ENCODE peak calls at places on chromosomes 13 and 19, in four cellular contexts. M is astrocyte, T is neural progenitor cell, G is colonic mucosa. N is an unnamed sample.
A peak's percentile ranks its signal among the peaks of the same experiment; 100 is the strongest.

GRCh38 chr13:71517004-71517403 is 350.0 kb downstream of the DACH1 start:
- DNase-seq in M (no peak), G (peak; percentile 32), T (no peak), N (no peak)

GRCh38 chr13:24083141-24083540 is 77.4 kb upstream of the SPATA13 start:
- DNase-seq in M (no peak), T (no peak), G (no peak), N (no peak)

GRCh38 chr13:21176982-21177284 is 475 bp downstream of the MRPL57 start:
- DNase-seq in T (no peak), G (no peak), M (no peak), N (no peak)

GRCh38 chr19:33438016-33438671 is 64.6 kb downstream of the CEBPG start:
- DNase-seq in M (peak; percentile 13), T (no peak), G (no peak), N (no peak)

GRCh38 chr13:22091222-22091970 is 420.5 kb downstream of the FGF9 start:
- DNase-seq in G (no peak), T (no peak), M (no peak), N (no peak)

GRCh38 chr19:7953060-7953459 is 9.6 kb upstream of the TIMM44 start:
- DNase-seq in M (peak; percentile 16), T (no peak), G (no peak), N (peak; percentile 17)

GRCh38 chr13:90414691-90415596 is 932.5 kb upstream of the MIR17HG start:
- DNase-seq in T (no peak), M (peak; percentile 80), G (no peak), N (peak; percentile 77)

GRCh38 chr13:44417876-44418275 is 44.3 kb downstream of the SERP2 start:
- DNase-seq in G (no peak), M (no peak), T (no peak), N (no peak)

GRCh38 chr19:55486043-55486970 is 1.3 kb downstream of the NAT14 start:
- DNase-seq in M (no peak), G (no peak), T (no peak), N (no peak)

GRCh38 chr19:32642771-32643170 is 32.2 kb downstream of the ANKRD27 start:
- DNase-seq in G (no peak), M (no peak), T (no peak), N (no peak)

GRCh38 chr19:46076951-46077814 is 36.4 kb upstream of the IGFL4 start:
- DNase-seq in G (peak; percentile 68), T (peak; percentile 94), M (peak; percentile 62), N (peak; percentile 88)

GRCh38 chr13:80313668-80314278 is 27.2 kb downstream of the SPRY2 start:
- DNase-seq in T (no peak), G (no peak), M (no peak), N (no peak)

GRCh38 chr13:95099541-95099940 is 201.7 kb downstream of the ABCC4 start:
- DNase-seq in T (no peak), G (no peak), M (peak; percentile 73), N (no peak)

GRCh38 chr19:31351212-31352193 is 2.3 kb upstream of the TSHZ3 start:
- DNase-seq in M (peak; percentile 60), G (no peak), T (peak; percentile 68), N (peak; percentile 77)

DNA sequence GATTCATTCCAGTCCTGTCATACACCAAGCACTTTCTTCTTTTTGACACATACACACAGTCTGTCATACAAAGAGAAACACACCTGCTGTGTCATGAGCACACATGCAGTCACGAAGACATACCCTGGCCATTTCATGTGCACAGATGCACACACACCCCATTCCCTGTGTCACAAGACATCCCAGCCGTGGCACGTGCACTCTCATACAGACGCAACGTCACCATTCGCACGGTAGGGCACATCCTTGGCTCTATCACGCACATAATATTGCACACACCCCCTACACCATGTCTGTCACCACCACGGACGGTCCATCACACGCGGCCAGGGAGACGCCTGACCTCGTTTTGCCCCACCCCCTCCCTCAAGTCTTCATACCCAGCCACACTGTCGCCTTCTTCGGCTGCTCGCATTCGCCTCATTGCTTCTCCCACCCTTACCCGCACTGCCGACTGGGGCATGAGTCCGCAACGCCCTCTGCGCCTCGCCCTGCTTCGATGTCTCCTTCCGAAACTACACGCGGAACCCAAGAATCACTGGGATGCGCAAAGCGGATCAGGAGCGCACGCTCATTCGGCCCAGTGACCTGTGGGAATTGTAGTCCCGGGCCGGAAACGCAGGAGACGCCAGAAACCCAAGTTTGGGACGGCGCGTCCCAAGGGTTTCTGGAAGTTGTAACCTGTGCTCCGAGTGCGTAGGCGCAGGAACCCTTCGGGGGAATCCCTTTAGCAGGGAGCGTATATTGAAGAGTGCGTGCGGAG is 6.8 kb upstream of the ZNF283 start:
- DNase-seq in T (no peak), M (peak; percentile 35), G (peak; percentile 41), N (peak; percentile 55)
- H3K9ac ChIP-seq in T (no peak overlapping the region), M (no peak overlapping the region), G (no peak overlapping the region), N (peak overlapping the region; percentile 10)

GRCh38 chr19:49339364-49340068 is 4.3 kb downstream of the CD37 start:
- DNase-seq in G (peak; percentile 86), T (peak; percentile 97), M (peak; percentile 84), N (peak; percentile 33)

GRCh38 chr19:49337267-49338022 is 2.2 kb downstream of the CD37 start:
- DNase-seq in M (no peak), G (no peak), T (no peak), N (no peak)

GRCh38 chr19:49338691-49339363 is 3.6 kb downstream of the CD37 start:
- DNase-seq in G (peak; percentile 96), M (peak; percentile 16), T (peak; percentile 98), N (peak; percentile 14)

GRCh38 chr19:49336482-49337266 is 1.5 kb downstream of the CD37 start:
- DNase-seq in G (no peak), T (no peak), M (no peak), N (no peak)

DNA sequence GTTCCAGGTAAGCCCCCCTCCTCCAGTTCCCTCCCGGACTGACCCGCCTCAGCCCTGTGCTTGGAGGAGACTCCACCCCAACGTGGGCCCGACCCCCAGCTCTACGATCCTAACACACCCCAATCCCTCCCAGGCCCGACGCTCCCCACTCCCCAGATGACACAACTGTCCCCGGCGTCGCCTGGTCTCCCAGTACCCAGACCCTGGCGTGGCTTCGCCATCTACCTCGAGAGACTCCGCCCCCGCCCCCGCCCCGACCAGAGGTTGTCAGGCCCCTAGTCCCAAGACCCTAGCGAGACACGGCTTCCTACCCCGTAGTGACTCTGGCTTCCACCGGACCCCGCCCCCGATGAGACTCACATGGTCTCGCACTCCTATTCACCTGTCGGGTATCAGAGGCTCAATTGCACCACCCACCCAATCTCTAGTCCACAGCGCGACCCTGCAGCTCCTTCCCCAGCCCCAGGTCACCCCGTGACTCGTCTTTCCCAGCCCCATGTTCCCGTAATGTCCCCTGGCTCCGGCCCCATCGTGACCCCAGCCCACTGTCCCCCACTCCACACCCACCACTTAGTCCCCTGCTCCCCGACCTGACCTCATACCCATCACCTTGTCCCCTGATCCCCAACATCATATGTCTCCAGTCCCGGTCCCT is 2.9 kb downstream of the CD37 start:
- DNase-seq in T (peak; percentile 64), M (no peak), G (no peak), N (no peak)
- H3K4me3 ChIP-seq in T (peak overlapping the region; percentile 39), M (no peak overlapping the region), G (no peak overlapping the region), N (no peak overlapping the region)

DNA sequence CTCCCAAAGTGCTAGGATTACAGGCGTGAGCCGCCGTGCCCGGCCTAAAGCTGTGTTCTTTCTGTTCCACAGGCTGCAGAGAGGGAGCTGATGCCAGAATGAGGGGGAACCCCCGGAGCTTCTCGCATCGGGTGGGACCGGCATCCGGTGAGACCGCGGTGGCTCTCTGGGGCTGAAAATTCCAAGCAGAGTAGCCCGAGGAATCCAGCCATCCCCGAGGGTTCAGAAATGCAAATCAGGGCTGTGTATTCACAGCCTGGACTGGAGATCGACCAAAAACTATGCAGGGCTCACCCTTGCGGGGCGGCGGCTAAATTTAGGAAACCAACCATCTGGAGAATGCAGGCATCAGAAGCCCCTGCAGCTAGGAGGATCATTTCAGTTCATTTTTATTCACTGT is 99.2 kb downstream of the GNG7 start:
- DNase-seq in G (no peak), M (peak; percentile 79), T (peak; percentile 58), N (peak; percentile 84)
- H3K9ac ChIP-seq in G (peak overlapping the region; percentile 12), M (peak overlapping the region; percentile 25), T (no peak overlapping the region), N (peak overlapping the region; percentile 81)

GRCh38 chr19:17489392-17490030 is 19.2 kb downstream of the SLC27A1 start:
- DNase-seq in M (no peak), G (no peak), T (no peak), N (no peak)
- H3K4me3 ChIP-seq in M (no peak overlapping the region), G (no peak overlapping the region), T (no peak overlapping the region), N (no peak overlapping the region)

GRCh38 chr13:45909724-45910123 is 58.2 kb upstream of the SIAH3 start:
- DNase-seq in G (no peak), M (no peak), T (no peak), N (no peak)
- H3K9ac ChIP-seq in G (no peak overlapping the region), M (no peak overlapping the region), T (no peak overlapping the region), N (no peak overlapping the region)

GRCh38 chr19:763181-763580 is 12.3 kb downstream of the MISP start:
- DNase-seq in G (no peak), T (no peak), M (no peak), N (no peak)

GRCh38 chr19:765179-765738 is 14.3 kb downstream of the MISP start:
- DNase-seq in M (no peak), T (no peak), G (no peak), N (no peak)

GRCh38 chr19:763869-764268 is 13.0 kb downstream of the MISP start:
- DNase-seq in G (no peak), T (no peak), M (no peak), N (no peak)

GRCh38 chr19:768424-768823 is 17.5 kb downstream of the MISP start:
- DNase-seq in T (no peak), G (no peak), M (peak; percentile 87), N (peak; percentile 94)

GRCh38 chr19:764301-764700 is 13.4 kb downstream of the MISP start:
- DNase-seq in M (no peak), G (no peak), T (no peak), N (no peak)
- H3K4me3 ChIP-seq in M (no peak overlapping the region), G (no peak overlapping the region), T (no peak overlapping the region), N (no peak overlapping the region)

GRCh38 chr19:38662508-38663155 is 15.2 kb downstream of the ACTN4 start:
- DNase-seq in M (no peak), G (no peak), T (no peak), N (no peak)
- H3K9ac ChIP-seq in M (peak overlapping the region; percentile 10), G (no peak overlapping the region), T (no peak overlapping the region), N (no peak overlapping the region)

GRCh38 chr13:20150561-20150960 is 10.3 kb downstream of the GJA3 start:
- DNase-seq in G (no peak), M (no peak), T (no peak), N (no peak)
- H3K4me3 ChIP-seq in G (no peak overlapping the region), M (no peak overlapping the region), T (no peak overlapping the region), N (no peak overlapping the region)

GRCh38 chr19:41427647-41428480 is 690 bp upstream of the B3GNT8 start:
- DNase-seq in M (no peak), T (peak; percentile 21), G (peak; percentile 54), N (no peak)
- H3K9ac ChIP-seq in M (peak overlapping the region; percentile 58), T (no peak overlapping the region), G (peak overlapping the region; percentile 54), N (peak overlapping the region; percentile 69)

N was measured in adipocyte.